ENCODE peak calls at places on chromosomes 16 and 17, in nine cellular contexts. One of them, this sample, is unnamed.

GRCh38 chr17:17034028-17034427 is 8.2 kb upstream of the MPRIP start:
- DNase-seq in lower leg skin: no peak
- DNase-seq in astrocyte of the spinal cord: no peak
- DNase-seq in tibial artery: no peak
- DNase-seq in neural crest cell: no peak
- DNase-seq in CD4-positive, alpha-beta T cell: no peak
- DNase-seq in fibroblast of the aortic adventitia: no peak
- DNase-seq in transverse colon: no peak
- DNase-seq in cardiac fibroblast: no peak
- DNase-seq in this sample: no peak

GRCh38 chr16:85781685-85782370 is 17.5 kb downstream of the EMC8 start:
- DNase-seq in lower leg skin: no peak
- DNase-seq in astrocyte of the spinal cord: peak; percentile 63
- DNase-seq in tibial artery: peak; percentile 81
- DNase-seq in neural crest cell: no peak
- DNase-seq in CD4-positive, alpha-beta T cell: no peak
- DNase-seq in fibroblast of the aortic adventitia: peak; percentile 80
- DNase-seq in transverse colon: peak; percentile 53
- DNase-seq in cardiac fibroblast: no peak
- DNase-seq in this sample: no peak

GRCh38 chr16:57807968-57808528 is 5.8 kb upstream of the KIFC3 start:
- DNase-seq in lower leg skin: peak; percentile 98
- DNase-seq in astrocyte of the spinal cord: peak; percentile 87
- DNase-seq in tibial artery: peak; percentile 88
- DNase-seq in neural crest cell: peak; percentile 36
- DNase-seq in CD4-positive, alpha-beta T cell: peak; percentile 42
- DNase-seq in fibroblast of the aortic adventitia: peak; percentile 95
- DNase-seq in transverse colon: peak; percentile 87
- DNase-seq in cardiac fibroblast: peak; percentile 94
- DNase-seq in this sample: peak; percentile 74

GRCh38 chr17:72724375-72724774 is 368.1 kb downstream of the SLC39A11 start:
- DNase-seq in lower leg skin: no peak
- DNase-seq in astrocyte of the spinal cord: peak; percentile 44
- DNase-seq in tibial artery: no peak
- DNase-seq in neural crest cell: no peak
- DNase-seq in CD4-positive, alpha-beta T cell: no peak
- DNase-seq in fibroblast of the aortic adventitia: no peak
- DNase-seq in transverse colon: no peak
- DNase-seq in cardiac fibroblast: peak; percentile 41
- DNase-seq in this sample: no peak

GRCh38 chr17:49565948-49566491 is 9.7 kb upstream of the NXPH3 start:
- DNase-seq in lower leg skin: no peak
- DNase-seq in astrocyte of the spinal cord: peak; percentile 40
- DNase-seq in tibial artery: peak; percentile 95
- DNase-seq in neural crest cell: no peak
- DNase-seq in CD4-positive, alpha-beta T cell: no peak
- DNase-seq in fibroblast of the aortic adventitia: peak; percentile 47
- DNase-seq in transverse colon: peak; percentile 70
- DNase-seq in cardiac fibroblast: peak; percentile 35
- DNase-seq in this sample: peak; percentile 46

GRCh38 chr16:8887952-8888560 is 5.9 kb downstream of the LITAFD start:
- DNase-seq in lower leg skin: no peak
- DNase-seq in astrocyte of the spinal cord: peak; percentile 42
- DNase-seq in tibial artery: no peak
- DNase-seq in neural crest cell: no peak
- DNase-seq in CD4-positive, alpha-beta T cell: no peak
- DNase-seq in fibroblast of the aortic adventitia: peak; percentile 33
- DNase-seq in transverse colon: no peak
- DNase-seq in cardiac fibroblast: peak; percentile 74
- DNase-seq in this sample: no peak

GRCh38 chr17:65265276-65265675 is 128.1 kb downstream of the RGS9 start:
- DNase-seq in lower leg skin: no peak
- DNase-seq in astrocyte of the spinal cord: no peak
- DNase-seq in tibial artery: no peak
- DNase-seq in neural crest cell: no peak
- DNase-seq in CD4-positive, alpha-beta T cell: no peak
- DNase-seq in fibroblast of the aortic adventitia: no peak
- DNase-seq in transverse colon: no peak
- DNase-seq in cardiac fibroblast: no peak
- DNase-seq in this sample: no peak

GRCh38 chr16:797686-798085 is 2.8 kb downstream of the GNG13 start:
- DNase-seq in lower leg skin: no peak
- DNase-seq in astrocyte of the spinal cord: no peak
- DNase-seq in tibial artery: no peak
- DNase-seq in neural crest cell: no peak
- DNase-seq in CD4-positive, alpha-beta T cell: no peak
- DNase-seq in fibroblast of the aortic adventitia: no peak
- DNase-seq in transverse colon: no peak
- DNase-seq in cardiac fibroblast: no peak
- DNase-seq in this sample: no peak

GRCh38 chr17:76417499-76418143 is 33.2 kb downstream of the SPHK1 start:
- DNase-seq in lower leg skin: no peak
- DNase-seq in astrocyte of the spinal cord: no peak
- DNase-seq in tibial artery: peak; percentile 31
- DNase-seq in neural crest cell: no peak
- DNase-seq in CD4-positive, alpha-beta T cell: no peak
- DNase-seq in fibroblast of the aortic adventitia: peak; percentile 22
- DNase-seq in transverse colon: no peak
- DNase-seq in cardiac fibroblast: no peak
- DNase-seq in this sample: no peak

GRCh38 chr17:75695830-75696271 is 25.4 kb upstream of the ITGB4 start:
- DNase-seq in lower leg skin: no peak
- DNase-seq in astrocyte of the spinal cord: no peak
- DNase-seq in tibial artery: no peak
- DNase-seq in neural crest cell: no peak
- DNase-seq in CD4-positive, alpha-beta T cell: no peak
- DNase-seq in fibroblast of the aortic adventitia: no peak
- DNase-seq in transverse colon: peak; percentile 74
- DNase-seq in cardiac fibroblast: no peak
- DNase-seq in this sample: no peak

DNA sequence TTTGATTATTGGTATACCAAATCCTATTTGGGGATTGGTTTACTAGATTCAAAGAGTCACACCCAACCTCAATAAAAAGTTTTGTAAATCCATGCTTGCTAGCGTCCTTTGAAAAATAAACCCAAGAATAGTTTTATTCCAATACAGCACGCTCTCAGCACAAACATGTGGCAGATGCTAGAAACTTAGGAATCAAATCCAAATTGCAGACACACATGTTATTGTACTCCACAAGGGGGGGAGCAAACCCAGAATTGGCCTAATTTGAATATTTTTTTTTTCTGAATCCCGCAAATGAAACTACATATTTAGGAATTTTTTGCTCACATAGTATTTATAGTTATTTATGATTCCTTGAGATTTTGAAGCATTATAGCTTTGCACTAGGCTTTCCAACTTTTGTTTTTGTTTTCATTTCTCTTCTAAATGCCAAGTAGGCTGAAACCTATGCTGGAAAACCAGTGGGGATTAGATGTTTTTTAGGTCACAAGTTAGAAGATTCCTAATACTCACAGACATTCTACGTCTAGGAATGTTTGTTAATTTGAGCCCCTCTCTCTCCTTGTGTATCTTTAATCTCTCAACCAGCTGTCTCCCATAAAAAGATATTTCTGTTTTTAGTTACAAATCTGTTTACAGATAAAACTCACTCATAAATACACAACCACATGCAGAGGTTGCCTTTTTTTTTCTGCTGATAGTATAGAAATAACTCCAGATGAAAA is 59.3 kb upstream of the CDH11 start:
- DNase-seq in lower leg skin: no peak
- DNase-seq in astrocyte of the spinal cord: no peak
- DNase-seq in tibial artery: no peak
- DNase-seq in neural crest cell: no peak
- DNase-seq in CD4-positive, alpha-beta T cell: no peak
- DNase-seq in fibroblast of the aortic adventitia: no peak
- DNase-seq in transverse colon: no peak
- DNase-seq in cardiac fibroblast: no peak
- DNase-seq in this sample: no peak
- TF ChIP-seq CTCF in lower leg skin: no peak
- TF ChIP-seq CTCF in astrocyte of the spinal cord: no peak
- TF ChIP-seq CTCF in tibial artery: peak; percentile 10
- TF ChIP-seq CTCF in neural crest cell: no peak
- TF ChIP-seq CTCF in CD4-positive, alpha-beta T cell: no peak
- TF ChIP-seq CTCF in fibroblast of the aortic adventitia: no peak
- TF ChIP-seq CTCF in transverse colon: no peak
- TF ChIP-seq CTCF in cardiac fibroblast: no peak
- TF ChIP-seq CTCF in this sample: no peak

DNA sequence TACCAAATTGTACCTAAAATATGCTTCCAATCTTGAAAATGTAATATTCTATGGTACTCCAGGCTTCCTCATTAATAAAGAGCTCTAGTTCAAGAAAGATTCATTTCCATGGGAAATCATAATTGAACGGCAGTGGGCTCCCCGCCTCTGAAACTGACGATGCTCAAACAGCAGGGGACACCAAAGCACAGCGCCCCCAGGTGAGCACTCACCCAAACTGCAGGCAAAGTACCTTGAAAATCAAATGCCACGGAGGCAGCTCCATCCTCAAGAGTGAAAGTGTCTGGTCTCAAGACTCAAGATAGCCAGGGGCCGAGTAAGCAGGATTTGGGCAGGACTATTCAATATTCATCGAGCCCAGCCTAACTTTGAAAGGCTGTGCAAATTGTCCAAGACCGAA is 217.4 kb upstream of the TNRC6C start:
- DNase-seq in lower leg skin: peak; percentile 72
- DNase-seq in astrocyte of the spinal cord: no peak
- DNase-seq in tibial artery: peak; percentile 52
- DNase-seq in neural crest cell: no peak
- DNase-seq in CD4-positive, alpha-beta T cell: peak; percentile 11
- DNase-seq in fibroblast of the aortic adventitia: no peak
- DNase-seq in transverse colon: no peak
- DNase-seq in cardiac fibroblast: no peak
- DNase-seq in this sample: no peak
- TF ChIP-seq CTCF in lower leg skin: no peak
- TF ChIP-seq CTCF in astrocyte of the spinal cord: peak; percentile 29
- TF ChIP-seq CTCF in tibial artery: no peak
- TF ChIP-seq CTCF in neural crest cell: peak; percentile 58
- TF ChIP-seq CTCF in CD4-positive, alpha-beta T cell: peak; percentile 60
- TF ChIP-seq CTCF in fibroblast of the aortic adventitia: peak; percentile 34
- TF ChIP-seq CTCF in transverse colon: peak; percentile 20
- TF ChIP-seq CTCF in cardiac fibroblast: peak; percentile 23
- TF ChIP-seq CTCF in this sample: no peak

GRCh38 chr17:4368341-4368740 is 1.9 kb upstream of the UBE2G1 start:
- DNase-seq in lower leg skin: no peak
- DNase-seq in astrocyte of the spinal cord: no peak
- DNase-seq in tibial artery: no peak
- DNase-seq in neural crest cell: no peak
- DNase-seq in CD4-positive, alpha-beta T cell: no peak
- DNase-seq in fibroblast of the aortic adventitia: no peak
- DNase-seq in transverse colon: no peak
- DNase-seq in cardiac fibroblast: no peak
- DNase-seq in this sample: no peak
- TF ChIP-seq CTCF in lower leg skin: no peak
- TF ChIP-seq CTCF in astrocyte of the spinal cord: no peak
- TF ChIP-seq CTCF in tibial artery: no peak
- TF ChIP-seq CTCF in neural crest cell: no peak
- TF ChIP-seq CTCF in CD4-positive, alpha-beta T cell: no peak
- TF ChIP-seq CTCF in fibroblast of the aortic adventitia: no peak
- TF ChIP-seq CTCF in transverse colon: no peak
- TF ChIP-seq CTCF in cardiac fibroblast: no peak
- TF ChIP-seq CTCF in this sample: no peak

GRCh38 chr17:42182927-42183734 is 2.1 kb downstream of the HCRT start:
- DNase-seq in lower leg skin: no peak
- DNase-seq in astrocyte of the spinal cord: peak; percentile 12
- DNase-seq in tibial artery: no peak
- DNase-seq in neural crest cell: no peak
- DNase-seq in CD4-positive, alpha-beta T cell: no peak
- DNase-seq in fibroblast of the aortic adventitia: peak; percentile 28
- DNase-seq in transverse colon: no peak
- DNase-seq in cardiac fibroblast: peak; percentile 49
- DNase-seq in this sample: no peak

GRCh38 chr17:42187833-42188232 is 2.6 kb upstream of the HCRT start:
- DNase-seq in lower leg skin: no peak
- DNase-seq in astrocyte of the spinal cord: no peak
- DNase-seq in tibial artery: no peak
- DNase-seq in neural crest cell: no peak
- DNase-seq in CD4-positive, alpha-beta T cell: no peak
- DNase-seq in fibroblast of the aortic adventitia: no peak
- DNase-seq in transverse colon: no peak
- DNase-seq in cardiac fibroblast: no peak
- DNase-seq in this sample: no peak

GRCh38 chr17:42185497-42185860 is 227 bp upstream of the HCRT start:
- DNase-seq in lower leg skin: no peak
- DNase-seq in astrocyte of the spinal cord: no peak
- DNase-seq in tibial artery: no peak
- DNase-seq in neural crest cell: no peak
- DNase-seq in CD4-positive, alpha-beta T cell: no peak
- DNase-seq in fibroblast of the aortic adventitia: no peak
- DNase-seq in transverse colon: no peak
- DNase-seq in cardiac fibroblast: no peak
- DNase-seq in this sample: no peak

GRCh38 chr17:42183741-42184711 is 1.2 kb downstream of the HCRT start:
- DNase-seq in lower leg skin: peak; percentile 91
- DNase-seq in astrocyte of the spinal cord: peak; percentile 61
- DNase-seq in tibial artery: peak; percentile 86
- DNase-seq in neural crest cell: peak; percentile 84
- DNase-seq in CD4-positive, alpha-beta T cell: peak; percentile 67
- DNase-seq in fibroblast of the aortic adventitia: peak; percentile 52
- DNase-seq in transverse colon: peak; percentile 83
- DNase-seq in cardiac fibroblast: peak; percentile 69
- DNase-seq in this sample: peak; percentile 57

DNA sequence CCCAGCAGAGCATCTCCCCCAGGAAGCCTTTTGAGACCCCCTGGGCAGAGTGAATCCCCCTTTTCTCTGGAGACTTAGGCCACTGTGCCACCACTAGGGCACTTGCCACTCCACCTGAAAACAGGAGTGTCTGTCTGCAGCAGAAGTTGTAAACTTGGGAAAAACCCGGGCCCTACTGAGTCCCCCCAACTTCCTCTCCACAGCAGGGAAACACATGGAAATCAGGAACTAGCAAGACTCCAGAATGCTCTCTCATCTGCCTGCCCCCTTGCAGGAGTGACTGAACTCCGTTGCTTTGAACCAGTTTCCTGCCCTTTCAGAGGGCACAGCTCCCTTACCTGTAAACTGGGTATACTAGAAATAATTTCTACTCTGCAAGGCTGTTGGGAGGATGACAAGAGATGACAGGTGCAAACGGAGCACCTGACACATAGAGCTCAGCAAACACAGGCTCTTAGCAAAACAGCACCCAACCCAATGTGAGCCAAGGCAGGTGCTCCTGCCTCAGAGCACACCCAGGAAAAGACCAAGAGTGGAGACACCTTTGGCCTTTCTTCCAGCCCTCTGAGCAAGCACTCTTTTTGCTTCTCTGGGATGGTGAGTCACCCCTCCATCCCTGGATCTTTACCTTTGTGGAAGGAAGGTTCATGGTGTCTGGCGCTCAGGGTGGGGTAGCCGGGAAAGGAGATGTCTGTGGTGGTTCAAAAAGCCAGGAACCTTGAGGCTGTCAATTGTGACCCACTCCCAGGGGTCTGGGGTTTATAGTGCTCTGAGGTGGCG is at the start of gene HCRT:
- DNase-seq in lower leg skin: no peak
- DNase-seq in astrocyte of the spinal cord: no peak
- DNase-seq in tibial artery: no peak
- DNase-seq in neural crest cell: no peak
- DNase-seq in CD4-positive, alpha-beta T cell: no peak
- DNase-seq in fibroblast of the aortic adventitia: no peak
- DNase-seq in transverse colon: no peak
- DNase-seq in cardiac fibroblast: no peak
- DNase-seq in this sample: no peak
- TF ChIP-seq CTCF in lower leg skin: no peak
- TF ChIP-seq CTCF in astrocyte of the spinal cord: no peak
- TF ChIP-seq CTCF in tibial artery: no peak
- TF ChIP-seq CTCF in neural crest cell: no peak
- TF ChIP-seq CTCF in CD4-positive, alpha-beta T cell: no peak
- TF ChIP-seq CTCF in fibroblast of the aortic adventitia: no peak
- TF ChIP-seq CTCF in transverse colon: no peak
- TF ChIP-seq CTCF in cardiac fibroblast: no peak
- TF ChIP-seq CTCF in this sample: no peak

GRCh38 chr17:58312824-58313223 is 15.8 kb downstream of the TSPOAP1 start:
- DNase-seq in lower leg skin: peak; percentile 8
- DNase-seq in astrocyte of the spinal cord: no peak
- DNase-seq in tibial artery: no peak
- DNase-seq in neural crest cell: no peak
- DNase-seq in CD4-positive, alpha-beta T cell: no peak
- DNase-seq in fibroblast of the aortic adventitia: peak; percentile 19
- DNase-seq in transverse colon: no peak
- DNase-seq in cardiac fibroblast: no peak
- DNase-seq in this sample: no peak
- TF ChIP-seq CTCF in lower leg skin: no peak
- TF ChIP-seq CTCF in astrocyte of the spinal cord: no peak
- TF ChIP-seq CTCF in tibial artery: no peak
- TF ChIP-seq CTCF in neural crest cell: no peak
- TF ChIP-seq CTCF in CD4-positive, alpha-beta T cell: no peak
- TF ChIP-seq CTCF in fibroblast of the aortic adventitia: peak; percentile 2
- TF ChIP-seq CTCF in transverse colon: no peak
- TF ChIP-seq CTCF in cardiac fibroblast: no peak
- TF ChIP-seq CTCF in this sample: no peak